ENCODE peak calls at places on chromosomes 1 and 21, in five cellular contexts. One of them, this sample, is unnamed.

GRCh38 chr1:76500111-76500510 is 367.2 kb upstream of the ST6GALNAC5 start:
- DNase-seq in A549: no peak
- DNase-seq in mesendoderm: no peak
- DNase-seq in HepG2: no peak
- DNase-seq in GM23248: no peak
- DNase-seq in this sample: no peak

GRCh38 chr1:169138866-169139670 is 32.6 kb downstream of the ATP1B1 start:
- DNase-seq in A549: no peak
- DNase-seq in mesendoderm: no peak
- DNase-seq in HepG2: peak; percentile 28
- DNase-seq in GM23248: no peak
- DNase-seq in this sample: no peak

GRCh38 chr1:2526824-2527552 is 592 bp upstream of the PANK4 start:
- DNase-seq in A549: no peak
- DNase-seq in mesendoderm: peak; percentile 52
- DNase-seq in HepG2: no peak
- DNase-seq in GM23248: peak; percentile 94
- DNase-seq in this sample: peak; percentile 61

GRCh38 chr1:231522038-231522437 is 6.4 kb upstream of the TSNAX start:
- DNase-seq in A549: no peak
- DNase-seq in mesendoderm: no peak
- DNase-seq in HepG2: peak; percentile 69
- DNase-seq in GM23248: no peak
- DNase-seq in this sample: no peak

GRCh38 chr1:24830680-24831272 is 85.5 kb downstream of the CLIC4 start:
- DNase-seq in A549: peak; percentile 68
- DNase-seq in mesendoderm: peak; percentile 69
- DNase-seq in HepG2: peak; percentile 62
- DNase-seq in GM23248: peak; percentile 66
- DNase-seq in this sample: no peak

GRCh38 chr1:43379476-43379875 is 10.1 kb downstream of the MED8 start:
- DNase-seq in A549: no peak
- DNase-seq in mesendoderm: no peak
- DNase-seq in HepG2: no peak
- DNase-seq in GM23248: no peak
- DNase-seq in this sample: no peak

GRCh38 chr1:218739426-218739825 is 394.3 kb downstream of the TGFB2 start:
- DNase-seq in A549: no peak
- DNase-seq in mesendoderm: no peak
- DNase-seq in HepG2: no peak
- DNase-seq in GM23248: no peak
- DNase-seq in this sample: no peak

GRCh38 chr1:152745765-152746444 is 11.9 kb upstream of the KPRP start:
- DNase-seq in A549: no peak
- DNase-seq in mesendoderm: no peak
- DNase-seq in HepG2: peak; percentile 36
- DNase-seq in GM23248: no peak
- DNase-seq in this sample: no peak

GRCh38 chr1:213569816-213570150 is 418.0 kb upstream of the PROX1 start:
- DNase-seq in A549: no peak
- DNase-seq in mesendoderm: no peak
- DNase-seq in HepG2: peak; percentile 59
- DNase-seq in GM23248: no peak
- DNase-seq in this sample: no peak

GRCh38 chr1:13588946-13589345 is 5.3 kb downstream of the PDPN start:
- DNase-seq in A549: no peak
- DNase-seq in mesendoderm: no peak
- DNase-seq in HepG2: no peak
- DNase-seq in GM23248: no peak
- DNase-seq in this sample: no peak

GRCh38 chr1:69263982-69264381 is 303.7 kb upstream of the LRRC7 start:
- DNase-seq in A549: no peak
- DNase-seq in mesendoderm: no peak
- DNase-seq in HepG2: no peak
- DNase-seq in GM23248: no peak
- DNase-seq in this sample: no peak

GRCh38 chr1:64131155-64131554 is 72.3 kb upstream of the UBE2U start:
- DNase-seq in A549: no peak
- DNase-seq in mesendoderm: no peak
- DNase-seq in HepG2: no peak
- DNase-seq in GM23248: no peak
- DNase-seq in this sample: no peak

GRCh38 chr1:227898502-227899140 is 49.1 kb downstream of the WNT9A start:
- DNase-seq in A549: no peak
- DNase-seq in mesendoderm: no peak
- DNase-seq in HepG2: no peak
- DNase-seq in GM23248: no peak
- DNase-seq in this sample: no peak

GRCh38 chr1:63799324-63799723 is 25.5 kb downstream of the ROR1 start:
- DNase-seq in A549: no peak
- DNase-seq in mesendoderm: no peak
- DNase-seq in HepG2: no peak
- DNase-seq in GM23248: peak; percentile 29
- DNase-seq in this sample: no peak

GRCh38 chr1:94281361-94282142 is 44.2 kb upstream of the ARHGAP29 start:
- DNase-seq in A549: no peak
- DNase-seq in mesendoderm: no peak
- DNase-seq in HepG2: no peak
- DNase-seq in GM23248: no peak
- DNase-seq in this sample: peak; percentile 26

GRCh38 chr1:228379165-228379460 is 27.5 kb downstream of the TRIM11 start:
- DNase-seq in A549: no peak
- DNase-seq in mesendoderm: peak; percentile 24
- DNase-seq in HepG2: no peak
- DNase-seq in GM23248: peak; percentile 63
- DNase-seq in this sample: peak; percentile 50

GRCh38 chr21:34956416-34957316 is 92.4 kb downstream of the RUNX1 start:
- DNase-seq in A549: peak; percentile 4
- DNase-seq in mesendoderm: no peak
- DNase-seq in HepG2: no peak
- DNase-seq in GM23248: no peak
- DNase-seq in this sample: peak; percentile 59

GRCh38 chr1:24725209-24725651 is 20.0 kb upstream of the CLIC4 start:
- DNase-seq in A549: no peak
- DNase-seq in mesendoderm: peak; percentile 97
- DNase-seq in HepG2: peak; percentile 80
- DNase-seq in GM23248: peak; percentile 43
- DNase-seq in this sample: peak; percentile 51

GRCh38 chr1:108758782-108759181 is 12.3 kb downstream of the STXBP3 start:
- DNase-seq in A549: no peak
- DNase-seq in mesendoderm: no peak
- DNase-seq in HepG2: no peak
- DNase-seq in GM23248: no peak
- DNase-seq in this sample: no peak

GRCh38 chr1:224373008-224373590 is 16.4 kb downstream of the CNIH4 start:
- DNase-seq in A549: no peak
- DNase-seq in mesendoderm: no peak
- DNase-seq in HepG2: no peak
- DNase-seq in GM23248: no peak
- DNase-seq in this sample: no peak

GRCh38 chr1:89262643-89263042 is 10.0 kb downstream of the GBP5 start:
- DNase-seq in A549: no peak
- DNase-seq in mesendoderm: peak; percentile 34
- DNase-seq in HepG2: no peak
- DNase-seq in GM23248: peak; percentile 85
- DNase-seq in this sample: peak; percentile 47

GRCh38 chr1:239833709-239834108 is 258.0 kb upstream of the FMN2 start:
- DNase-seq in A549: no peak
- DNase-seq in mesendoderm: no peak
- DNase-seq in HepG2: no peak
- DNase-seq in GM23248: no peak
- DNase-seq in this sample: no peak

GRCh38 chr1:17587693-17588047 is 48.2 kb downstream of the ARHGEF10L start:
- DNase-seq in A549: peak; percentile 16
- DNase-seq in mesendoderm: peak; percentile 98
- DNase-seq in HepG2: peak; percentile 75
- DNase-seq in GM23248: peak; percentile 88
- DNase-seq in this sample: peak; percentile 67

GRCh38 chr1:228544921-228545591 is 57.9 kb downstream of the RNF187 start:
- DNase-seq in A549: no peak
- DNase-seq in mesendoderm: no peak
- DNase-seq in HepG2: no peak
- DNase-seq in GM23248: no peak
- DNase-seq in this sample: no peak

GRCh38 chr1:184685116-184685515 is 69.5 kb downstream of the EDEM3 start:
- DNase-seq in A549: no peak
- DNase-seq in mesendoderm: no peak
- DNase-seq in HepG2: no peak
- DNase-seq in GM23248: no peak
- DNase-seq in this sample: no peak

DNA sequence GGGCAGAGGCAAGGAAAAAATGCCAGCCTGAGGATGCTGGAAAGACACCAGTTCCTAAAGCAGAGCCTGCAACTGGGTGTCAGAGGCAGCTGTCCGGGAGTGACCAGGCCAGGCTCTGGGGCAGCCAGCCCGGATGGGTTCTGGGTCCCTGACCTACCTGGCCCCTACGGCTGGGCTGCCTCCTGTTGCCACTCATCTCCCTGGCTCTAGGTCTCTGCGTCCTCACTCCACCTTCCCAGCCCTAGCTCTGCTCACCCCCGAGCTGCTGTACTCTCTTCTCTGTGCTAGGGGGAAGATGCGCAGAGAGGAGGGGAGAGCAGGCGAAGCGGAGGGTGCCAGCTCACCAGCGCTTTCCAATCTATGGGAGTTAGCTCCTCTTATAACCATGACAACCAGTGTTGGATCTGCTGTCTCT is 9.0 kb downstream of the ARHGEF2 start:
- DNase-seq in A549: no peak
- DNase-seq in mesendoderm: no peak
- DNase-seq in HepG2: no peak
- DNase-seq in GM23248: no peak
- DNase-seq in this sample: no peak
- H3K4me2 ChIP-seq in A549: no peak overlapping the region
- H3K4me2 ChIP-seq in mesendoderm: no peak overlapping the region
- H3K4me2 ChIP-seq in HepG2: no peak overlapping the region
- H3K4me2 ChIP-seq in GM23248: no peak overlapping the region
- H3K4me2 ChIP-seq in this sample: no peak overlapping the region

DNA sequence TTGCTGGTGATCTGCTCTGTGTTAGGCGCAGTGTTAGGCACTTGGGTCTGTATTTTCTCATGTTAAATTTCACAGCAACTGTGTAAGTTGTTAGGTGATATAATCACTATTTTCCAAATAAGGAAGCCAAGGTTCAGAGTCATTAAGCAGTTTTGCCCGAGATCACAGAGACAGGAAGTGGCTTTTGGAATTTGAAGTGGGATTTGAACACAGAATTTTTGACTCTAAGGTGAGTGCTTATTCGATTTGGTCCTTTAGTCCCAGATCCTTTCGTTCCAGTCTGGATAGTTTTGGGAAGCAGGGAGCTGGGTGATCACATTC is 114.9 kb downstream of the NMNAT2 start:
- DNase-seq in A549: no peak
- DNase-seq in mesendoderm: peak; percentile 58
- DNase-seq in HepG2: no peak
- DNase-seq in GM23248: peak; percentile 10
- DNase-seq in this sample: no peak
- H3K4me2 ChIP-seq in A549: no peak overlapping the region
- H3K4me2 ChIP-seq in mesendoderm: no peak overlapping the region
- H3K4me2 ChIP-seq in HepG2: no peak overlapping the region
- H3K4me2 ChIP-seq in GM23248: no peak overlapping the region
- H3K4me2 ChIP-seq in this sample: peak overlapping the region; percentile 32

DNA sequence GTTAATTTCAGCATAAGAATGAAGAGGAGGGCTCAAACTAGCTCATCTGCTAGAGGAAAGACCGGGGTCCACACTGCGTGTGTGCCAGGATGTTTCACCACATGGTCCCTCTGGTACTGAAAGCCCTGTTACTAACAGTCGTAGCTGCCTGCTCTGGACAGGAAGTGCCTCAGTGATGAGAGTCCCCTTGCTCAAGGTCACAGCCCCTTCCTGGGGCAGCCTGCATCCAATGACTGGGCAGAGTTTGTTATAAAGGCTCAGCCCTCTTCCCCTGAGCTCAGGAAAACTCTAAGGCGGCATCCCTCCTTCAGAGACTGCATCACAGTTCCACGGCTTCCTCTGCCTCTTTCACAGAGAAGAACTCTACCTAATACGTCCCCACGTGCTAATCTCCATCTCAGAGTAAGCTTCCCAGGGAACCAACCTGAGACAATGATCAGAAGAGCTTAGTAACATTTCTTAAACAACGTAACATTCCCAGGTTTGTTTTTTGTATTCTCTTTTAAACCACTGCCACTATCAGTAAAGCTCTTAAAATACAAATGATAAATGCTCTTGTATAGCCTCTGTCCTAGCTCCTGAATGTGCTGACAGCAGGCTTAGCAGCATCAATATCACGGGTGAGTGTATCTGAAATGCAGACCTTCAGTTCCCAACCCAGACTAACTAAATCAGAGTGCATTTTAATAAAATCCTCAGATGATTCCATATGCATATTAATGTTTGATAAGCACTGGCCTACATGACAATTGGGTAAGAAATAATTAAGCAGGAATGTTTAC is 38.0 kb upstream of the ATP1A1 start:
- DNase-seq in A549: no peak
- DNase-seq in mesendoderm: peak; percentile 54
- DNase-seq in HepG2: peak; percentile 42
- DNase-seq in GM23248: no peak
- DNase-seq in this sample: no peak
- H3K4me2 ChIP-seq in A549: no peak overlapping the region
- H3K4me2 ChIP-seq in mesendoderm: no peak overlapping the region
- H3K4me2 ChIP-seq in HepG2: peak overlapping the region; percentile 53
- H3K4me2 ChIP-seq in GM23248: no peak overlapping the region
- H3K4me2 ChIP-seq in this sample: peak overlapping the region; percentile 32

GRCh38 chr1:114322207-114322606 is 168.5 kb upstream of the SYT6 start:
- DNase-seq in A549: no peak
- DNase-seq in mesendoderm: no peak
- DNase-seq in HepG2: no peak
- DNase-seq in GM23248: no peak
- DNase-seq in this sample: no peak

GRCh38 chr1:114322726-114323125 is 169.1 kb upstream of the SYT6 start:
- DNase-seq in A549: no peak
- DNase-seq in mesendoderm: no peak
- DNase-seq in HepG2: no peak
- DNase-seq in GM23248: no peak
- DNase-seq in this sample: no peak

GRCh38 chr1:114318951-114319350 is 165.3 kb upstream of the SYT6 start:
- DNase-seq in A549: no peak
- DNase-seq in mesendoderm: no peak
- DNase-seq in HepG2: no peak
- DNase-seq in GM23248: no peak
- DNase-seq in this sample: no peak

GRCh38 chr1:114320586-114320985 is 166.9 kb upstream of the SYT6 start:
- DNase-seq in A549: no peak
- DNase-seq in mesendoderm: no peak
- DNase-seq in HepG2: no peak
- DNase-seq in GM23248: peak; percentile 90
- DNase-seq in this sample: no peak

DNA sequence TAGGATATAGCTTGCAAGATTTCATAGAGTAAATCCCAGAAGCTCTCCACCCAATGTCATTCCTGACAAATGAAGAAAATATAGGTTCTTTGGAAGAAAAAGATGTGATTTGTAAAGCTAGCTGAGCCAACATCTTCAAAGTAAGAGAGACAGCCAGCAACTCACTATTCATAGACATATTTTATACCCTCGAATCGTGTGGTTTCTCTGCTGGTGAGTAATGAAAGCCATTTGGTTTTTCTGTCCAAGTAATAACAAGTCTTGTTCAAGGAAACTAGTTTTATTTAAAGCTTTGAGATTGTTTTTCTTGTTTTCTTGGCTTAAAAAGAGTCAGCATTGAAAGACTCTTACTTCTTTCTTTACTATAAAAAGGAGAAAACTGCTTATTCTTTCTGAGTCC is 165.8 kb upstream of the SYT6 start:
- DNase-seq in A549: no peak
- DNase-seq in mesendoderm: no peak
- DNase-seq in HepG2: no peak
- DNase-seq in GM23248: peak; percentile 76
- DNase-seq in this sample: no peak
- H3K4me2 ChIP-seq in A549: no peak overlapping the region
- H3K4me2 ChIP-seq in mesendoderm: no peak overlapping the region
- H3K4me2 ChIP-seq in HepG2: no peak overlapping the region
- H3K4me2 ChIP-seq in GM23248: peak overlapping the region; percentile 73
- H3K4me2 ChIP-seq in this sample: no peak overlapping the region